ENCODE peak calls at places on chromosomes 5 and 9, in six cellular contexts. P is vagina, N is endodermal cell, A is heart left ventricle, E is IMR-90, J is GM23248. R is an unnamed sample.

GRCh38 chr5:158639876-158640570 is 459.7 kb downstream of the EBF1 start:
- DNase-seq in P (no peak), N (no peak), A (no peak), E (peak; percentile 1), J (peak; percentile 91), R (no peak)

GRCh38 chr5:74895906-74896305 is 29.7 kb upstream of the FAM169A start:
- DNase-seq in P (no peak), N (no peak), A (peak; percentile 70), E (peak; percentile 59), J (peak; percentile 58), R (no peak)

GRCh38 chr9:7226007-7226670 is 468.4 kb downstream of the KDM4C start:
- DNase-seq in P (peak; percentile 18), N (peak; percentile 21), A (no peak), E (no peak), J (no peak), R (no peak)

GRCh38 chr5:10600629-10601245 is 36.9 kb downstream of the ANKRD33B start:
- DNase-seq in P (no peak), N (no peak), A (no peak), E (no peak), J (no peak), R (peak; percentile 71)

GRCh38 chr5:177447066-177447610 is 524 bp downstream of the PRR7 start:
- DNase-seq in P (no peak), N (peak; percentile 86), A (peak; percentile 65), E (peak; percentile 25), J (peak; percentile 76), R (no peak)

GRCh38 chr9:21294325-21294724 is 10.8 kb downstream of the IFNA5 start:
- DNase-seq in P (no peak), N (no peak), A (no peak), E (peak; percentile 17), J (peak; percentile 43), R (no peak)

GRCh38 chr9:101951598-101951997 is 213.2 kb upstream of the GRIN3A start:
- DNase-seq in P (no peak), N (no peak), A (no peak), E (no peak), J (no peak), R (no peak)

GRCh38 chr5:131514316-131515275 is 120.4 kb downstream of the RAPGEF6 start:
- DNase-seq in P (no peak), N (no peak), A (no peak), E (peak; percentile 67), J (peak; percentile 32), R (no peak)

GRCh38 chr5:159135896-159136531 is 36.3 kb upstream of the EBF1 start:
- DNase-seq in P (no peak), N (no peak), A (no peak), E (peak; percentile 72), J (peak; percentile 87), R (no peak)

GRCh38 chr5:115379622-115380344 is 83.3 kb upstream of the CCDC112 start:
- DNase-seq in P (no peak), N (no peak), A (no peak), E (no peak), J (no peak), R (no peak)

GRCh38 chr5:131220566-131220965 is 43.3 kb upstream of the CDC42SE2 start:
- DNase-seq in P (no peak), N (no peak), A (no peak), E (no peak), J (no peak), R (no peak)

GRCh38 chr5:1883120-1883924 is 597 bp upstream of the IRX4 start:
- DNase-seq in P (no peak), N (peak; percentile 79), A (peak; percentile 65), E (no peak), J (peak; percentile 30), R (no peak)

GRCh38 chr5:161857358-161857757 is 9.4 kb downstream of the GABRA1 start:
- DNase-seq in P (no peak), N (no peak), A (no peak), E (no peak), J (no peak), R (no peak)

GRCh38 chr9:78363221-78363620 is 66.3 kb downstream of the PSAT1 start:
- DNase-seq in P (no peak), N (no peak), A (no peak), E (peak; percentile 46), J (peak; percentile 84), R (no peak)

GRCh38 chr5:128019391-128019790 is 64.2 kb upstream of the SLC12A2 start:
- DNase-seq in P (no peak), N (no peak), A (no peak), E (no peak), J (no peak), R (no peak)

GRCh38 chr5:158023266-158023665 is 164.3 kb upstream of the CLINT1 start:
- DNase-seq in P (no peak), N (no peak), A (no peak), E (peak; percentile 15), J (peak; percentile 54), R (no peak)

GRCh38 chr9:130986311-130986940 is 22.5 kb upstream of the LAMC3 start:
- DNase-seq in P (no peak), N (no peak), A (no peak), E (no peak), J (no peak), R (no peak)

GRCh38 chr9:6198251-6198650 is 17.4 kb upstream of the IL33 start:
- DNase-seq in P (no peak), N (no peak), A (no peak), E (no peak), J (no peak), R (no peak)

GRCh38 chr9:124449381-124450151 is 685 bp upstream of the ADGRD2 start:
- DNase-seq in P (no peak), N (no peak), A (no peak), E (no peak), J (no peak), R (no peak)

GRCh38 chr9:97751510-97751909 is 54.4 kb upstream of the XPA start:
- DNase-seq in P (peak; percentile 22), N (no peak), A (no peak), E (no peak), J (no peak), R (no peak)

GRCh38 chr9:77384406-77384805 is 207.1 kb downstream of the VPS13A start:
- DNase-seq in P (no peak), N (no peak), A (no peak), E (peak; percentile 77), J (peak; percentile 58), R (no peak)

GRCh38 chr5:82619097-82619496 is 340.9 kb upstream of the RPS23 start:
- DNase-seq in P (no peak), N (no peak), A (no peak), E (no peak), J (no peak), R (no peak)

GRCh38 chr5:180647465-180647864 is 1.9 kb downstream of the FLT4 start:
- DNase-seq in P (no peak), N (no peak), A (peak; percentile 37), E (no peak), J (no peak), R (no peak)

GRCh38 chr9:134361843-134362414 is 35.7 kb downstream of the RXRA start:
- DNase-seq in P (no peak), N (no peak), A (no peak), E (no peak), J (no peak), R (no peak)

GRCh38 chr5:132215329-132215728 is 12.3 kb downstream of the P4HA2 start:
- DNase-seq in P (peak; percentile 98), N (no peak), A (peak; percentile 94), E (peak; percentile 98), J (peak; percentile 99), R (peak; percentile 84)

GRCh38 chr5:179906795-179907569 is 715 bp downstream of the TBC1D9B start:
- DNase-seq in P (no peak), N (peak; percentile 73), A (no peak), E (peak; percentile 7), J (peak; percentile 60), R (peak; percentile 58)

GRCh38 chr9:124286292-124286931 is 28.7 kb downstream of the NEK6 start:
- DNase-seq in P (no peak), N (no peak), A (peak; percentile 60), E (peak; percentile 98), J (peak; percentile 88), R (no peak)

GRCh38 chr5:37054391-37054790 is 177.8 kb downstream of the NIPBL start:
- DNase-seq in P (no peak), N (no peak), A (no peak), E (no peak), J (no peak), R (no peak)

GRCh38 chr9:135773677-135774238 is 71.8 kb downstream of the KCNT1 start:
- DNase-seq in P (no peak), N (no peak), A (no peak), E (no peak), J (no peak), R (no peak)

DNA sequence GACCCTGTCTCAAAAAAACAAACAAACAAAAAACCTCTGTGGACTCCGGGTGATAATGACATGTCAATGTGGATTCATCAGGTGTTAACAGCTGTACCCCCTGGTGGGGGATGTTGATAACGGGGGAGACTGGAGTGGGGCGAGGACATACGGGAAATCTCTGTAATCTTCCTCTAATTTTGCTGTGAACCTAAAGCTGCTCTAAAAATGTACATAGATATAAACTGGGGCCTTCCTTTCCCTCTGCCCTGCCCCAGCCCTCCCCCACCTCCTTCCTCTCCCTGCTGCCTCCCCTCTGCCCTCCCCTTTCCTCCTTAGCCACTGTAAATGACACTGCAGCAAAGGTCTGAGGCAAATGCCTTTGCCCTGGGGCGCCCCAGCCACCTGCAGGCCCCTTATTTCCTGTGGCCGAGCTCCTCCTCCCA is 1.4 kb upstream of the CEL start:
- DNase-seq in P (no peak), N (peak; percentile 88), A (no peak), E (no peak), J (no peak), R (no peak)
- H3K4me3 ChIP-seq in P (no peak overlapping the region), N (no peak overlapping the region), A (no peak overlapping the region), E (no peak overlapping the region), J (no peak overlapping the region), R (no peak overlapping the region)

GRCh38 chr9:93468763-93469456 is 15.5 kb upstream of the FAM120AOS start:
- DNase-seq in P (no peak), N (peak; percentile 64), A (no peak), E (peak; percentile 43), J (peak; percentile 65), R (no peak)
- H3K4me3 ChIP-seq in P (peak overlapping the region; percentile 3), N (no peak overlapping the region), A (no peak overlapping the region), E (no peak overlapping the region), J (peak overlapping the region; percentile 38), R (peak overlapping the region; percentile 1)

GRCh38 chr9:95018099-95018927 is 291.8 kb downstream of the AOPEP start:
- DNase-seq in P (no peak), N (no peak), A (peak; percentile 62), E (peak; percentile 97), J (peak; percentile 99), R (peak; percentile 76)
- H3K4me3 ChIP-seq in P (peak overlapping the region; percentile 9), N (no peak overlapping the region), A (no peak overlapping the region), E (no peak overlapping the region), J (peak overlapping the region; percentile 49), R (peak overlapping the region; percentile 16)

GRCh38 chr5:124751031-124751430 is 4.6 kb upstream of the ZNF608 start:
- DNase-seq in P (no peak), N (peak; percentile 87), A (no peak), E (no peak), J (no peak), R (no peak)

GRCh38 chr5:124748687-124749594 is 2.5 kb upstream of the ZNF608 start:
- DNase-seq in P (peak; percentile 96), N (peak; percentile 95), A (no peak), E (peak; percentile 91), J (peak; percentile 80), R (peak; percentile 92)

GRCh38 chr5:124755565-124755964 is 9.1 kb upstream of the ZNF608 start:
- DNase-seq in P (no peak), N (no peak), A (no peak), E (no peak), J (peak; percentile 15), R (no peak)

GRCh38 chr5:124752854-124753720 is 6.6 kb upstream of the ZNF608 start:
- DNase-seq in P (no peak), N (no peak), A (no peak), E (no peak), J (no peak), R (no peak)

GRCh38 chr5:124754206-124754927 is 7.9 kb upstream of the ZNF608 start:
- DNase-seq in P (no peak), N (no peak), A (no peak), E (no peak), J (peak; percentile 6), R (no peak)
- H3K4me3 ChIP-seq in P (no peak overlapping the region), N (no peak overlapping the region), A (no peak overlapping the region), E (no peak overlapping the region), J (no peak overlapping the region), R (peak overlapping the region; percentile 12)

R was measured in gastrocnemius medialis.